ENCODE peak calls at places on chromosomes 3 and 15, in six cellular contexts. One of them, this sample, is unnamed. For H3K4me1 and H3K36me3, the result is how much of the 10 kb centered on the place peaks cover.

GRCh38 chr15:32682569-32682968 is 35.2 kb upstream of the GREM1 start:
- DNase-seq in ovary: no peak
- DNase-seq in left lung: no peak
- DNase-seq in esophagus muscularis mucosa: no peak
- DNase-seq in CD8-positive, alpha-beta T cell: no peak
- DNase-seq in GM12878: no peak
- DNase-seq in this sample: no peak

GRCh38 chr3:195441971-195442572 is 748 bp downstream of the ACAP2 start:
- DNase-seq in GM12878: no peak
- DNase-seq in CD8-positive, alpha-beta T cell: peak
- DNase-seq in ovary: peak
- DNase-seq in esophagus muscularis mucosa: no peak
- DNase-seq in left lung: peak
- DNase-seq in this sample: peak

GRCh38 chr15:50066202-50066601 is 52.8 kb downstream of the ATP8B4 start:
- DNase-seq in CD8-positive, alpha-beta T cell: no peak
- DNase-seq in ovary: no peak
- DNase-seq in esophagus muscularis mucosa: no peak
- DNase-seq in GM12878: no peak
- DNase-seq in left lung: no peak
- DNase-seq in this sample: no peak

GRCh38 chr15:66729339-66729951 is 27.4 kb downstream of the SMAD6 start:
- DNase-seq in esophagus muscularis mucosa: no peak
- DNase-seq in GM12878: no peak
- DNase-seq in CD8-positive, alpha-beta T cell: no peak
- DNase-seq in ovary: peak
- DNase-seq in left lung: no peak
- DNase-seq in this sample: no peak

GRCh38 chr15:36737430-36737891 is 158.0 kb downstream of the CDIN1 start:
- DNase-seq in esophagus muscularis mucosa: no peak
- DNase-seq in CD8-positive, alpha-beta T cell: no peak
- DNase-seq in GM12878: no peak
- DNase-seq in ovary: no peak
- DNase-seq in left lung: no peak
- DNase-seq in this sample: no peak

GRCh38 chr3:45655906-45656305 is 33.3 kb upstream of the SACM1L start:
- DNase-seq in esophagus muscularis mucosa: no peak
- DNase-seq in left lung: no peak
- DNase-seq in CD8-positive, alpha-beta T cell: no peak
- DNase-seq in GM12878: no peak
- DNase-seq in ovary: no peak
- DNase-seq in this sample: no peak

GRCh38 chr15:58458076-58458475 is 26.3 kb downstream of the LIPC start:
- DNase-seq in CD8-positive, alpha-beta T cell: no peak
- DNase-seq in GM12878: no peak
- DNase-seq in ovary: no peak
- DNase-seq in esophagus muscularis mucosa: no peak
- DNase-seq in left lung: no peak
- DNase-seq in this sample: no peak

GRCh38 chr3:125043599-125044151 is 12.1 kb downstream of the HEG1 start:
- DNase-seq in ovary: no peak
- DNase-seq in CD8-positive, alpha-beta T cell: no peak
- DNase-seq in GM12878: no peak
- DNase-seq in left lung: no peak
- DNase-seq in esophagus muscularis mucosa: no peak
- DNase-seq in this sample: peak

GRCh38 chr3:187288176-187288893 is 3.2 kb downstream of the MASP1 start:
- DNase-seq in GM12878: no peak
- DNase-seq in ovary: no peak
- DNase-seq in CD8-positive, alpha-beta T cell: no peak
- DNase-seq in left lung: no peak
- DNase-seq in esophagus muscularis mucosa: peak
- DNase-seq in this sample: peak

GRCh38 chr3:36944641-36945270 is at the start of gene TRANK1:
- DNase-seq in ovary: peak
- DNase-seq in esophagus muscularis mucosa: peak
- DNase-seq in left lung: peak
- DNase-seq in GM12878: no peak
- DNase-seq in CD8-positive, alpha-beta T cell: peak
- DNase-seq in this sample: peak

GRCh38 chr15:95259965-95260364 is 1028.6 kb downstream of the MCTP2 start:
- DNase-seq in CD8-positive, alpha-beta T cell: no peak
- DNase-seq in esophagus muscularis mucosa: no peak
- DNase-seq in GM12878: no peak
- DNase-seq in ovary: peak
- DNase-seq in left lung: no peak
- DNase-seq in this sample: no peak

GRCh38 chr15:31279221-31280036 is 47.2 kb upstream of the KLF13 start:
- DNase-seq in left lung: no peak
- DNase-seq in GM12878: no peak
- DNase-seq in CD8-positive, alpha-beta T cell: no peak
- DNase-seq in ovary: no peak
- DNase-seq in esophagus muscularis mucosa: peak
- DNase-seq in this sample: peak

GRCh38 chr3:51275096-51275805 is 109.8 kb upstream of the MANF start:
- DNase-seq in ovary: no peak
- DNase-seq in esophagus muscularis mucosa: no peak
- DNase-seq in GM12878: no peak
- DNase-seq in CD8-positive, alpha-beta T cell: no peak
- DNase-seq in left lung: no peak
- DNase-seq in this sample: no peak

GRCh38 chr3:157531771-157532170 is 28.6 kb upstream of the VEPH1 start:
- DNase-seq in CD8-positive, alpha-beta T cell: no peak
- DNase-seq in esophagus muscularis mucosa: no peak
- DNase-seq in GM12878: no peak
- DNase-seq in ovary: no peak
- DNase-seq in left lung: no peak
- DNase-seq in this sample: no peak

GRCh38 chr3:90054306-90054705 is 946.9 kb downstream of the EPHA3 start:
- DNase-seq in left lung: no peak
- DNase-seq in ovary: no peak
- DNase-seq in esophagus muscularis mucosa: no peak
- DNase-seq in CD8-positive, alpha-beta T cell: no peak
- DNase-seq in GM12878: no peak
- DNase-seq in this sample: no peak

GRCh38 chr3:158679547-158680000 is 7.1 kb upstream of the LXN start:
- DNase-seq in ovary: no peak
- DNase-seq in esophagus muscularis mucosa: no peak
- DNase-seq in CD8-positive, alpha-beta T cell: no peak
- DNase-seq in left lung: no peak
- DNase-seq in GM12878: no peak
- DNase-seq in this sample: no peak

GRCh38 chr15:52021128-52021671 is 2.2 kb downstream of the MAPK6 start:
- DNase-seq in esophagus muscularis mucosa: no peak
- DNase-seq in ovary: peak
- DNase-seq in CD8-positive, alpha-beta T cell: peak
- DNase-seq in GM12878: no peak
- DNase-seq in left lung: no peak
- DNase-seq in this sample: peak

GRCh38 chr3:178245385-178245778 is 290.9 kb upstream of the KCNMB2 start:
- DNase-seq in CD8-positive, alpha-beta T cell: no peak
- DNase-seq in GM12878: no peak
- DNase-seq in left lung: no peak
- DNase-seq in esophagus muscularis mucosa: no peak
- DNase-seq in ovary: no peak
- DNase-seq in this sample: no peak

GRCh38 chr15:41919954-41920538 is 26.2 kb upstream of the SPTBN5 start:
- DNase-seq in left lung: no peak
- DNase-seq in esophagus muscularis mucosa: no peak
- DNase-seq in CD8-positive, alpha-beta T cell: no peak
- DNase-seq in GM12878: no peak
- DNase-seq in ovary: peak
- DNase-seq in this sample: peak

GRCh38 chr3:50504681-50505080 is 1.2 kb upstream of the CACNA2D2 start:
- DNase-seq in esophagus muscularis mucosa: no peak
- DNase-seq in left lung: no peak
- DNase-seq in GM12878: no peak
- DNase-seq in CD8-positive, alpha-beta T cell: no peak
- DNase-seq in ovary: no peak
- DNase-seq in this sample: no peak

GRCh38 chr15:96392380-96393208 is 62.1 kb downstream of the NR2F2 start:
- DNase-seq in ovary: no peak
- DNase-seq in left lung: no peak
- DNase-seq in CD8-positive, alpha-beta T cell: no peak
- DNase-seq in GM12878: no peak
- DNase-seq in esophagus muscularis mucosa: no peak
- DNase-seq in this sample: no peak
- H3K4me1 ChIP-seq in ovary: under half
- H3K4me1 ChIP-seq in left lung: under half
- H3K4me1 ChIP-seq in CD8-positive, alpha-beta T cell: under half
- H3K4me1 ChIP-seq in GM12878: under half
- H3K4me1 ChIP-seq in esophagus muscularis mucosa: under half
- H3K4me1 ChIP-seq in this sample: under half

GRCh38 chr3:27376109-27376772 is 7.1 kb upstream of the NEK10 start:
- DNase-seq in CD8-positive, alpha-beta T cell: no peak
- DNase-seq in esophagus muscularis mucosa: no peak
- DNase-seq in ovary: no peak
- DNase-seq in GM12878: no peak
- DNase-seq in left lung: no peak
- DNase-seq in this sample: no peak
- H3K36me3 ChIP-seq in CD8-positive, alpha-beta T cell: under half
- H3K36me3 ChIP-seq in esophagus muscularis mucosa: under half
- H3K36me3 ChIP-seq in ovary: under half
- H3K36me3 ChIP-seq in GM12878: under half
- H3K36me3 ChIP-seq in left lung: under half
- H3K36me3 ChIP-seq in this sample: under half

GRCh38 chr15:59896652-59897051 is 107.5 kb upstream of the FOXB1 start:
- DNase-seq in GM12878: no peak
- DNase-seq in esophagus muscularis mucosa: no peak
- DNase-seq in left lung: no peak
- DNase-seq in ovary: no peak
- DNase-seq in CD8-positive, alpha-beta T cell: no peak
- DNase-seq in this sample: no peak
- H3K4me1 ChIP-seq in GM12878: under half
- H3K4me1 ChIP-seq in esophagus muscularis mucosa: under half
- H3K4me1 ChIP-seq in left lung: under half
- H3K4me1 ChIP-seq in ovary: under half
- H3K4me1 ChIP-seq in CD8-positive, alpha-beta T cell: under half
- H3K4me1 ChIP-seq in this sample: under half

GRCh38 chr3:107236661-107237375 is 140.4 kb upstream of the CCDC54 start:
- DNase-seq in ovary: no peak
- DNase-seq in esophagus muscularis mucosa: no peak
- DNase-seq in left lung: no peak
- DNase-seq in CD8-positive, alpha-beta T cell: no peak
- DNase-seq in GM12878: no peak
- DNase-seq in this sample: no peak
- H3K36me3 ChIP-seq in ovary: under half
- H3K36me3 ChIP-seq in esophagus muscularis mucosa: under half
- H3K36me3 ChIP-seq in left lung: under half
- H3K36me3 ChIP-seq in CD8-positive, alpha-beta T cell: under half
- H3K36me3 ChIP-seq in GM12878: under half
- H3K36me3 ChIP-seq in this sample: under half

GRCh38 chr15:85405467-85405866 is 25.1 kb downstream of the AKAP13 start:
- DNase-seq in esophagus muscularis mucosa: no peak
- DNase-seq in left lung: no peak
- DNase-seq in CD8-positive, alpha-beta T cell: no peak
- DNase-seq in ovary: no peak
- DNase-seq in GM12878: no peak
- DNase-seq in this sample: no peak

GRCh38 chr15:85403745-85404144 is 23.3 kb downstream of the AKAP13 start:
- DNase-seq in GM12878: no peak
- DNase-seq in esophagus muscularis mucosa: no peak
- DNase-seq in left lung: no peak
- DNase-seq in CD8-positive, alpha-beta T cell: no peak
- DNase-seq in ovary: no peak
- DNase-seq in this sample: no peak

GRCh38 chr15:85406916-85407315 is 26.5 kb downstream of the AKAP13 start:
- DNase-seq in ovary: no peak
- DNase-seq in GM12878: no peak
- DNase-seq in esophagus muscularis mucosa: no peak
- DNase-seq in CD8-positive, alpha-beta T cell: no peak
- DNase-seq in left lung: no peak
- DNase-seq in this sample: no peak

GRCh38 chr15:85404156-85404921 is 23.9 kb downstream of the AKAP13 start:
- DNase-seq in esophagus muscularis mucosa: no peak
- DNase-seq in CD8-positive, alpha-beta T cell: no peak
- DNase-seq in ovary: no peak
- DNase-seq in left lung: no peak
- DNase-seq in GM12878: no peak
- DNase-seq in this sample: no peak

GRCh38 chr15:85404922-85405293 is 24.5 kb downstream of the AKAP13 start:
- DNase-seq in esophagus muscularis mucosa: no peak
- DNase-seq in CD8-positive, alpha-beta T cell: no peak
- DNase-seq in left lung: no peak
- DNase-seq in GM12878: no peak
- DNase-seq in ovary: no peak
- DNase-seq in this sample: no peak
- H3K4me1 ChIP-seq in esophagus muscularis mucosa: half or more
- H3K4me1 ChIP-seq in CD8-positive, alpha-beta T cell: half or more
- H3K4me1 ChIP-seq in left lung: half or more
- H3K4me1 ChIP-seq in GM12878: half or more
- H3K4me1 ChIP-seq in ovary: under half
- H3K4me1 ChIP-seq in this sample: half or more